ENCODE peak calls at places on chromosome 11, in eight cellular contexts. One of them, this sample, is unnamed.

GRCh38 chr11:73493838-73494598 is 103.9 kb downstream of the FAM168A start:
- DNase-seq in naive thymus-derived CD4-positive, alpha-beta T cell: no peak
- DNase-seq in stimulated activated CD4-positive, alpha-beta T cell treated with anti-CD3 and anti-CD28 coated beads, Interleukin-2, amount 100 ng/mL, for 24 hours: no peak
- DNase-seq in CD8-positive, alpha-beta T cell: no peak
- DNase-seq in amygdala: no peak
- DNase-seq in epithelial cell of esophagus: peak
- DNase-seq in Right ventricle myocardium superior: no peak
- DNase-seq in mucosa of descending colon: no peak
- DNase-seq in this sample: peak

GRCh38 chr11:68454767-68455166 is 5.8 kb upstream of the PPP6R3 start:
- DNase-seq in epithelial cell of esophagus: peak
- DNase-seq in stimulated activated CD4-positive, alpha-beta T cell treated with anti-CD3 and anti-CD28 coated beads, Interleukin-2, amount 100 ng/mL, for 24 hours: no peak
- DNase-seq in amygdala: no peak
- DNase-seq in mucosa of descending colon: no peak
- DNase-seq in CD8-positive, alpha-beta T cell: no peak
- DNase-seq in Right ventricle myocardium superior: no peak
- DNase-seq in naive thymus-derived CD4-positive, alpha-beta T cell: no peak
- DNase-seq in this sample: no peak

GRCh38 chr11:16750417-16750816 is 12.0 kb downstream of the C11orf58 start:
- DNase-seq in epithelial cell of esophagus: peak
- DNase-seq in Right ventricle myocardium superior: no peak
- DNase-seq in mucosa of descending colon: no peak
- DNase-seq in naive thymus-derived CD4-positive, alpha-beta T cell: no peak
- DNase-seq in amygdala: no peak
- DNase-seq in stimulated activated CD4-positive, alpha-beta T cell treated with anti-CD3 and anti-CD28 coated beads, Interleukin-2, amount 100 ng/mL, for 24 hours: no peak
- DNase-seq in CD8-positive, alpha-beta T cell: no peak
- DNase-seq in this sample: peak

GRCh38 chr11:75323609-75324008 is 27.9 kb downstream of the ARRB1 start:
- DNase-seq in epithelial cell of esophagus: no peak
- DNase-seq in amygdala: no peak
- DNase-seq in CD8-positive, alpha-beta T cell: no peak
- DNase-seq in Right ventricle myocardium superior: no peak
- DNase-seq in mucosa of descending colon: peak
- DNase-seq in naive thymus-derived CD4-positive, alpha-beta T cell: no peak
- DNase-seq in stimulated activated CD4-positive, alpha-beta T cell treated with anti-CD3 and anti-CD28 coated beads, Interleukin-2, amount 100 ng/mL, for 24 hours: no peak
- DNase-seq in this sample: no peak

GRCh38 chr11:97544401-97544800 is 1154.6 kb downstream of the JRKL start:
- DNase-seq in stimulated activated CD4-positive, alpha-beta T cell treated with anti-CD3 and anti-CD28 coated beads, Interleukin-2, amount 100 ng/mL, for 24 hours: no peak
- DNase-seq in naive thymus-derived CD4-positive, alpha-beta T cell: no peak
- DNase-seq in CD8-positive, alpha-beta T cell: no peak
- DNase-seq in mucosa of descending colon: no peak
- DNase-seq in epithelial cell of esophagus: no peak
- DNase-seq in amygdala: no peak
- DNase-seq in Right ventricle myocardium superior: no peak
- DNase-seq in this sample: no peak

GRCh38 chr11:33895752-33896137 is 3.9 kb upstream of the LMO2 start:
- DNase-seq in epithelial cell of esophagus: peak
- DNase-seq in naive thymus-derived CD4-positive, alpha-beta T cell: no peak
- DNase-seq in amygdala: no peak
- DNase-seq in stimulated activated CD4-positive, alpha-beta T cell treated with anti-CD3 and anti-CD28 coated beads, Interleukin-2, amount 100 ng/mL, for 24 hours: no peak
- DNase-seq in Right ventricle myocardium superior: no peak
- DNase-seq in CD8-positive, alpha-beta T cell: no peak
- DNase-seq in mucosa of descending colon: no peak
- DNase-seq in this sample: peak

GRCh38 chr11:22728600-22729394 is 62.4 kb downstream of the GAS2 start:
- DNase-seq in Right ventricle myocardium superior: no peak
- DNase-seq in mucosa of descending colon: no peak
- DNase-seq in epithelial cell of esophagus: no peak
- DNase-seq in amygdala: no peak
- DNase-seq in stimulated activated CD4-positive, alpha-beta T cell treated with anti-CD3 and anti-CD28 coated beads, Interleukin-2, amount 100 ng/mL, for 24 hours: no peak
- DNase-seq in CD8-positive, alpha-beta T cell: no peak
- DNase-seq in naive thymus-derived CD4-positive, alpha-beta T cell: no peak
- DNase-seq in this sample: no peak

GRCh38 chr11:20024172-20024935 is 135.9 kb downstream of the DBX1 start:
- DNase-seq in mucosa of descending colon: no peak
- DNase-seq in Right ventricle myocardium superior: no peak
- DNase-seq in naive thymus-derived CD4-positive, alpha-beta T cell: no peak
- DNase-seq in CD8-positive, alpha-beta T cell: no peak
- DNase-seq in stimulated activated CD4-positive, alpha-beta T cell treated with anti-CD3 and anti-CD28 coated beads, Interleukin-2, amount 100 ng/mL, for 24 hours: no peak
- DNase-seq in epithelial cell of esophagus: no peak
- DNase-seq in amygdala: no peak
- DNase-seq in this sample: no peak

GRCh38 chr11:6695377-6695776 is 12.2 kb upstream of the MRPL17 start:
- DNase-seq in CD8-positive, alpha-beta T cell: no peak
- DNase-seq in naive thymus-derived CD4-positive, alpha-beta T cell: no peak
- DNase-seq in Right ventricle myocardium superior: no peak
- DNase-seq in amygdala: no peak
- DNase-seq in epithelial cell of esophagus: no peak
- DNase-seq in mucosa of descending colon: no peak
- DNase-seq in stimulated activated CD4-positive, alpha-beta T cell treated with anti-CD3 and anti-CD28 coated beads, Interleukin-2, amount 100 ng/mL, for 24 hours: no peak
- DNase-seq in this sample: no peak

GRCh38 chr11:126167476-126167875 is 44.0 kb downstream of the RPUSD4 start:
- DNase-seq in Right ventricle myocardium superior: no peak
- DNase-seq in amygdala: no peak
- DNase-seq in mucosa of descending colon: no peak
- DNase-seq in CD8-positive, alpha-beta T cell: no peak
- DNase-seq in epithelial cell of esophagus: no peak
- DNase-seq in stimulated activated CD4-positive, alpha-beta T cell treated with anti-CD3 and anti-CD28 coated beads, Interleukin-2, amount 100 ng/mL, for 24 hours: no peak
- DNase-seq in naive thymus-derived CD4-positive, alpha-beta T cell: no peak
- DNase-seq in this sample: no peak

This sample was measured in mammary epithelial cell.